ENCODE peak calls at places on chromosomes 4 and X, in eight cellular contexts. G is endothelial cell, Q is WTC11, C is cardiac muscle cell, E is body of pancreas, B is tibial artery, L is GM10248, V is heart right ventricle. M is an unnamed sample.

GRCh38 chr4:26226978-26227377 is 93.8 kb upstream of the RBPJ start:
- DNase-seq in G (no peak), E (no peak), Q (no peak), V (no peak), C (no peak), L (no peak), B (no peak), M (no peak)

GRCh38 chr4:7423391-7423790 is 11.3 kb downstream of the PSAPL1 start:
- DNase-seq in V (no peak), Q (no peak), B (no peak), C (no peak), L (no peak), G (no peak), E (no peak), M (no peak)

GRCh38 chr4:40842725-40843401 is 93.1 kb downstream of the NSUN7 start:
- DNase-seq in G (no peak), E (no peak), Q (no peak), C (no peak), B (no peak), L (no peak), V (no peak), M (no peak)

GRCh38 chrX:125422986-125423385 is 103.3 kb downstream of the TEX13C start:
- DNase-seq in Q (no peak), B (no peak), G (no peak), L (no peak), V (no peak), C (no peak), E (no peak), M (no peak)

GRCh38 chrX:34848281-34848680 is 94.3 kb upstream of the FAM47B start:
- DNase-seq in B (no peak), E (no peak), G (no peak), V (no peak), C (peak; percentile 44), Q (no peak), L (no peak), M (no peak)

GRCh38 chrX:48938721-48939416 is 18.5 kb downstream of the OTUD5 start:
- DNase-seq in C (no peak), E (no peak), B (no peak), Q (no peak), G (no peak), V (no peak), L (peak; percentile 54), M (no peak)

GRCh38 chrX:41336447-41336846 is 2.5 kb downstream of the DDX3X start:
- DNase-seq in L (no peak), V (no peak), C (no peak), E (no peak), G (no peak), B (no peak), Q (no peak), M (no peak)

GRCh38 chr4:174107749-174108354 is 175.6 kb downstream of the FBXO8 start:
- DNase-seq in C (peak; percentile 86), V (no peak), G (no peak), B (no peak), E (no peak), L (no peak), Q (peak; percentile 20), M (no peak)

GRCh38 chr4:7917669-7918068 is 22.0 kb downstream of the AFAP1 start:
- DNase-seq in G (no peak), L (no peak), C (no peak), V (no peak), B (no peak), Q (no peak), E (no peak), M (no peak)

GRCh38 chr4:3421470-3421869 is 20.3 kb upstream of the HGFAC start:
- DNase-seq in B (no peak), C (no peak), Q (no peak), E (no peak), G (no peak), L (no peak), V (no peak), M (peak; percentile 26)

GRCh38 chrX:29687687-29688086 is 527.7 kb upstream of the MAGEB2 start:
- DNase-seq in C (peak; percentile 71), E (no peak), G (no peak), L (no peak), V (no peak), Q (no peak), B (no peak), M (no peak)

GRCh38 chr4:159269956-159270355 is 167.1 kb downstream of the RAPGEF2 start:
- DNase-seq in B (no peak), L (no peak), G (no peak), V (no peak), Q (no peak), E (no peak), C (no peak), M (no peak)

GRCh38 chr4:40688446-40689095 is 58.9 kb upstream of the RBM47 start:
- DNase-seq in E (no peak), Q (no peak), G (no peak), L (no peak), C (no peak), V (no peak), B (no peak), M (no peak)

GRCh38 chr4:173024203-173024602 is 144.4 kb upstream of the GALNT7 start:
- DNase-seq in B (no peak), E (no peak), L (no peak), V (no peak), G (no peak), C (no peak), Q (no peak), M (no peak)

DNA sequence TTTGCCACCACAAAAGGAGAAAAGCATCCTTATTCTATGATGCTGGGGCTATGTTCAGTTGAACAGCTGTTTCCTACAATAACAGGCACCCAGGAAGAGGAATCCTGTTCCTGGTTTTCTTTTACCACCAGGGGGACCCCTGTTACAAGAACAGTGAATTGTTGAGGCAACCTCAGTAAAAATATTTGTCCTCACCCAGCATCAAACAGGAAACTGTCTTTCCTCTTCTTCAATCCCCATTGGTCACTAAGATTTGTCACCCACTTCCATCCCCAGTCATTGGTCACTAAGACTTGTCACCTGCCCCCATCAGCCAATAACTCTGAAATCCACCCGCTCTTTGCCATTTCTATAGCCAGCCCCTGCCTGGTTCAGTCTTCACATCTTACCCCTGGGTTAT is 143.5 kb upstream of the GALNT7 start:
- DNase-seq in B (peak; percentile 35), V (no peak), L (peak; percentile 54), G (peak; percentile 31), E (peak; percentile 84), Q (peak; percentile 55), C (peak; percentile 83), M (no peak)
- TF ChIP-seq CTCF in B (peak; percentile 68), V (peak; percentile 72), L (peak; percentile 53), G (peak; percentile 76), E (peak; percentile 86), Q (peak; percentile 67), C (peak; percentile 77), M (peak; percentile 72)

DNA sequence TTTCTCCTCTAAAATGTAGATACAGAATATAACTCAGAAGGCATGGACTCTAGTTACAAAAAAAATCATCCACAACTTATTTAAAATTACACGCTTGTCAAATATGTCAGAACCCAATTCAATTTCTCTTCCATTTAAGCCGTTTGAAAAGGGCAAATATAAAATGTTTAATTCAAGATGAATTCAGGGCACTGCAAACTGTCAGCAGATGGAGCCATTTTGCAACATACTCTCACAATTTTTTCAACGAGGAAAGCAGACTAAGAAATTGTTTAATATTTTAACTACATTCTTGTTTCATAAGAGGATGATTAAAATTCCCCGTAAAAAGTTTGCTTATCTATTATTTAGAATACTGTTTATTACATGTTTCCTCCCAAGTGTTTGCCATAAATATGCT is 321.3 kb upstream of the CPXCR1 start:
- DNase-seq in V (no peak), Q (no peak), L (no peak), C (no peak), E (no peak), G (no peak), B (no peak), M (no peak)
- TF ChIP-seq CTCF in V (no peak), Q (no peak), L (no peak), C (no peak), E (no peak), G (no peak), B (no peak), M (no peak)

GRCh38 chr4:87390931-87391782 is at the start of gene HSD17B11:
- DNase-seq in V (peak; percentile 82), Q (peak; percentile 80), B (peak; percentile 95), G (peak; percentile 80), E (peak; percentile 95), C (peak; percentile 97), L (peak; percentile 94), M (peak; percentile 89)
- TF ChIP-seq CTCF in V (peak; percentile 41), Q (no peak), B (peak; percentile 27), G (no peak), E (peak; percentile 42), C (no peak), L (no peak), M (no peak)

GRCh38 chrX:56974408-56974807 is 20.9 kb downstream of the SPIN3 start:
- DNase-seq in C (no peak), L (no peak), G (no peak), V (no peak), B (no peak), Q (no peak), E (no peak), M (no peak)

GRCh38 chrX:56978172-56978571 is 17.2 kb downstream of the SPIN3 start:
- DNase-seq in E (peak; percentile 25), B (no peak), L (peak; percentile 39), V (no peak), G (peak; percentile 36), C (peak; percentile 52), Q (peak; percentile 25), M (no peak)

DNA sequence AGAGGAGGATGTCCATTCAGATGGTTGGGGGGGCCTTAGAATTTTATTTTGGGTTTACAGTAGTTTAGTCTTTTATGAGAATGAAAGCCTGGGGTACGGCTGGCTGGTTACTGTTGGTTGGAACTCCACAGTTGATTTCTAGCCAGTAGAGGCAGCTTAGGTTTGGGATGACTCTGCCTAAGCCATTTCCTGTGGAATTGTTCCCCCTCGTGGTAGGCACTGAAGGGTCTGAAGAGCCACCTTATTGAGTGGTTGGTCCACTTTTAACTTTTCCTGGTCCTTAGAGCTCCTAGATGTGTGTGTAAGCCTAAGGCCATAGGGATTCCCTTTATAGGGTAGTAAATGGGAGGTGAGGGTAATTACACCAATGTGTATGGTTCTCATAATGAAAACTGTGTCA is 19.7 kb downstream of the SPIN3 start:
- DNase-seq in Q (no peak), G (no peak), B (no peak), L (no peak), E (no peak), V (no peak), C (peak; percentile 21), M (no peak)
- TF ChIP-seq CTCF in Q (no peak), G (no peak), B (no peak), L (no peak), E (no peak), V (no peak), C (peak; percentile 9), M (no peak)

GRCh38 chr4:80322716-80323115 is 12.8 kb upstream of the CFAP299 start:
- DNase-seq in L (no peak), V (no peak), G (no peak), B (no peak), Q (no peak), C (peak; percentile 58), E (no peak), M (no peak)
- TF ChIP-seq CTCF in L (no peak), V (peak; percentile 17), G (no peak), B (no peak), Q (no peak), C (peak; percentile 41), E (no peak), M (no peak)

M was measured in CD14-positive monocyte.